ENCODE peak calls at places on chromosomes 5 and 9, in eight cellular contexts. X is effector memory CD4-positive, alpha-beta T cell; M is upper lobe of left lung; H is caudate nucleus; S is neuronal stem cell; C is endothelial cell of umbilical vein; F is transverse colon; U is H9. A is an unnamed sample.
A peak's percentile ranks its signal among the peaks of the same experiment; 100 is the strongest.

GRCh38 chr5:159310492-159310891 is 19.8 kb downstream of the IL12B start:
- DNase-seq in M (peak; percentile 77), F (peak; percentile 55), H (no peak), U (peak; percentile 67), C (no peak), X (no peak), S (peak; percentile 18), A (no peak)

GRCh38 chr5:3393122-3393963 is 202.3 kb upstream of the IRX1 start:
- DNase-seq in H (no peak), S (peak; percentile 45), C (no peak), X (no peak), F (no peak), U (no peak), M (no peak), A (no peak)

GRCh38 chr9:112170235-112170634 is 4.9 kb downstream of the SUSD1 start:
- DNase-seq in H (no peak), X (no peak), S (no peak), C (no peak), F (peak; percentile 85), U (no peak), M (peak; percentile 70), A (no peak)

GRCh38 chr5:135569755-135570452 is 8.9 kb downstream of the CXCL14 start:
- DNase-seq in U (peak; percentile 81), S (no peak), C (peak; percentile 29), X (no peak), F (peak; percentile 18), H (no peak), M (peak; percentile 48), A (peak; percentile 36)

GRCh38 chr9:123834218-123834906 is 95.6 kb downstream of the DENND1A start:
- DNase-seq in F (no peak), S (peak; percentile 23), U (no peak), M (no peak), C (no peak), X (no peak), H (no peak), A (peak; percentile 0)

GRCh38 chr9:78280982-78281668 is 15.8 kb upstream of the PSAT1 start:
- DNase-seq in C (peak; percentile 38), S (no peak), F (peak; percentile 14), M (peak; percentile 82), H (peak; percentile 20), U (no peak), X (no peak), A (peak; percentile 75)

GRCh38 chr5:172939045-172939444 is 20.2 kb upstream of the RPL26L1 start:
- DNase-seq in U (peak; percentile 75), C (no peak), F (no peak), M (no peak), S (no peak), H (no peak), X (no peak), A (peak; percentile 55)

GRCh38 chr5:37787742-37788141 is 52.1 kb downstream of the GDNF start:
- DNase-seq in S (no peak), F (no peak), U (no peak), X (no peak), C (no peak), M (no peak), H (no peak), A (no peak)

GRCh38 chr9:78031271-78031825 is at the start of gene GNAQ:
- DNase-seq in U (no peak), H (no peak), F (peak; percentile 18), S (peak; percentile 30), C (no peak), M (no peak), X (peak; percentile 23), A (peak; percentile 15)

GRCh38 chr5:67305913-67306710 is 109.5 kb upstream of the CD180 start:
- DNase-seq in S (no peak), M (no peak), H (no peak), U (no peak), C (peak; percentile 77), X (no peak), F (no peak), A (peak; percentile 56)

GRCh38 chr9:131837316-131837715 is 97.4 kb upstream of the RAPGEF1 start:
- DNase-seq in X (no peak), F (no peak), S (no peak), U (peak; percentile 67), M (peak; percentile 41), H (no peak), C (no peak), A (no peak)

GRCh38 chr9:135523521-135524129 is 2.4 kb downstream of the LCN1 start:
- DNase-seq in F (no peak), M (no peak), C (no peak), X (no peak), U (no peak), S (no peak), H (no peak), A (no peak)

GRCh38 chr9:112200699-112201098 is 25.6 kb upstream of the SUSD1 start:
- DNase-seq in U (no peak), M (no peak), X (no peak), C (no peak), F (no peak), H (no peak), S (no peak), A (no peak)

GRCh38 chr9:14221558-14221957 is 92.4 kb downstream of the NFIB start:
- DNase-seq in F (no peak), X (no peak), U (no peak), M (no peak), S (no peak), C (peak; percentile 86), H (no peak), A (peak; percentile 61)

GRCh38 chr5:6158974-6159863 is 219.1 kb downstream of the MED10 start:
- DNase-seq in F (no peak), U (no peak), S (no peak), M (no peak), H (no peak), C (no peak), X (no peak), A (peak; percentile 21)

GRCh38 chr5:108025009-108025408 is 354.3 kb upstream of the EFNA5 start:
- DNase-seq in U (no peak), S (no peak), C (no peak), X (no peak), F (no peak), H (no peak), M (no peak), A (no peak)

GRCh38 chr5:108025957-108026356 is 355.2 kb upstream of the EFNA5 start:
- DNase-seq in S (no peak), M (no peak), C (no peak), U (no peak), H (no peak), F (no peak), X (no peak), A (no peak)

GRCh38 chr5:108028411-108028810 is 353.5 kb downstream of the FBXL17 start:
- DNase-seq in U (no peak), S (peak; percentile 62), M (no peak), X (no peak), C (peak; percentile 15), F (no peak), H (no peak), A (peak; percentile 10)

DNA sequence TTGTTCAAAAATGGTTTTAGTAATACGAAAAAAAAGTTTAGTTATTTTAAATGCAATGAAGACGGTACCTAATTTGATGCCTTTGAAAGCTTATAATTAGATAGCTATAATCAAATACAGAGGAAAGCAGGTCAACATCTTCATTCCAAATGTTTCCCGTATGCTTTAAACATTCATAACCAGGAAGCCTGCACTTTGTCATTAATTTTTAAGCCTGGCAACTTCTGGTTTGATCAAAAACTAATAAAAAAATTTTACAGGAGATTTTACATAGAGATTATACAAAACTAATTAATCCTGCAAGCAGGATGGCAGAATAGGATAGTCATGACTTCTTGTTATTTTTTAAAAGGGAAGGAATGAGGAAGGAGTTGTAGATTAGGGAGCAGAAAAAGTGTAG is 353.0 kb downstream of the FBXL17 start:
- DNase-seq in X (no peak), F (no peak), M (no peak), C (no peak), S (no peak), U (no peak), H (no peak), A (no peak)
- H3K27ac ChIP-seq in X (no peak overlapping the region), F (no peak overlapping the region), M (no peak overlapping the region), C (no peak overlapping the region), S (peak overlapping the region; percentile 16), U (no peak overlapping the region), H (no peak overlapping the region), A (no peak overlapping the region)

GRCh38 chr5:16736158-16736994 is 119.6 kb upstream of the RETREG1 start:
- DNase-seq in S (no peak), C (peak; percentile 86), H (peak; percentile 28), F (peak; percentile 68), U (peak; percentile 66), M (peak; percentile 84), X (no peak), A (peak; percentile 87)
- H3K27ac ChIP-seq in S (peak overlapping the region; percentile 89), C (peak overlapping the region; percentile 41), H (peak overlapping the region; percentile 63), F (peak overlapping the region; percentile 61), U (peak overlapping the region; percentile 96), M (peak overlapping the region; percentile 12), X (no peak overlapping the region), A (peak overlapping the region; percentile 88)

GRCh38 chr9:21047315-21047714 is 15.9 kb upstream of the HACD4 start:
- DNase-seq in M (no peak), H (no peak), S (no peak), U (no peak), X (no peak), C (no peak), F (no peak), A (no peak)

GRCh38 chr9:21039302-21039701 is 7.9 kb upstream of the HACD4 start:
- DNase-seq in F (no peak), M (no peak), C (no peak), X (no peak), U (no peak), S (no peak), H (no peak), A (no peak)

DNA sequence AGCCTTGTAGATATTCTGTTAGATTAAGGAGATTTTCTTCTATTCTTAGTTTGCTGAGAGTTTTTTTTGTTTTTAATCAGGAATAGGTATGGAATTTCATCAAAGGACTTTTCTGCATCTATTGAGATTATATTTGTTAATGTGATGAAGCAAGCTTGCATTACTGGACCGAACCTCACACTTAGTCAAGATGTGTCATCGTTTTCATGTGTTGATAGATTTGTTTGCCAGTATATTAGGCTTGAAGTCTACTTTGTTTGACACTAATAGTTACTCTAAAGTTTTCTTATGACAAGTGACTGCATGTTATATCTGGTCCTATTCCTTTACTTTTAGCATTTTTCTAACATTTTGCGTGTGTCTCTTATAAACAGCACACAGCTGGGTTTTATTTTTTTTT is 12.4 kb upstream of the HACD4 start:
- DNase-seq in U (no peak), H (no peak), C (no peak), M (no peak), X (no peak), S (no peak), F (no peak), A (no peak)
- H3K27ac ChIP-seq in U (no peak overlapping the region), H (no peak overlapping the region), C (no peak overlapping the region), M (no peak overlapping the region), X (no peak overlapping the region), S (no peak overlapping the region), F (no peak overlapping the region), A (no peak overlapping the region)

GRCh38 chr5:158032246-158032645 is 173.3 kb upstream of the CLINT1 start:
- DNase-seq in M (no peak), H (no peak), S (no peak), C (no peak), F (no peak), U (no peak), X (no peak), A (no peak)
- H3K27ac ChIP-seq in M (no peak overlapping the region), H (no peak overlapping the region), S (no peak overlapping the region), C (no peak overlapping the region), F (no peak overlapping the region), U (no peak overlapping the region), X (no peak overlapping the region), A (no peak overlapping the region)

GRCh38 chr5:58934629-58935097 is 351.8 kb downstream of the RAB3C start:
- DNase-seq in M (no peak), X (no peak), F (no peak), S (no peak), H (no peak), U (no peak), C (no peak), A (no peak)
- H3K27ac ChIP-seq in M (no peak overlapping the region), X (no peak overlapping the region), F (no peak overlapping the region), S (no peak overlapping the region), H (no peak overlapping the region), U (no peak overlapping the region), C (no peak overlapping the region), A (no peak overlapping the region)